ENCODE peak calls at places on chromosomes 1 and 21, in six cellular contexts. Z is iPS-NIHi11, R is MV-4-11, O is hypothalamus, A is ACHN, Q is M059J. Y is an unnamed sample.

GRCh38 chr1:29196863-29197589 is 15.3 kb upstream of the SRSF4 start:
- DNase-seq in Z (no peak), R (no peak), O (no peak), A (no peak), Q (peak), Y (no peak)

GRCh38 chr1:211035821-211036380 is 98.0 kb downstream of the KCNH1 start:
- DNase-seq in Z (no peak), R (no peak), O (no peak), A (no peak), Q (no peak), Y (no peak)

GRCh38 chr1:81974222-81974841 is 173.6 kb downstream of the ADGRL2 start:
- DNase-seq in Z (no peak), R (no peak), O (no peak), A (peak), Q (no peak), Y (no peak)

GRCh38 chr1:63199666-63200065 is 122.7 kb upstream of the FOXD3 start:
- DNase-seq in Z (no peak), R (no peak), O (no peak), A (no peak), Q (no peak), Y (no peak)

GRCh38 chr1:91026320-91026719 is 4.5 kb upstream of the ZNF644 start:
- DNase-seq in Z (no peak), R (no peak), O (no peak), A (no peak), Q (no peak), Y (no peak)

GRCh38 chr21:42542196-42542595 is 28.5 kb downstream of the SLC37A1 start:
- DNase-seq in Z (no peak), R (no peak), O (no peak), A (no peak), Q (no peak), Y (no peak)

GRCh38 chr1:74771913-74772515 is 39.1 kb downstream of the TYW3 start:
- DNase-seq in Z (peak), R (peak), O (no peak), A (peak), Q (peak), Y (no peak)

GRCh38 chr1:46288485-46289133 is 14.8 kb downstream of the LRRC41 start:
- DNase-seq in Z (no peak), R (peak), O (no peak), A (peak), Q (peak), Y (no peak)

GRCh38 chr1:24437631-24438396 is 22.2 kb downstream of the NIPAL3 start:
- DNase-seq in Z (no peak), R (no peak), O (no peak), A (no peak), Q (no peak), Y (no peak)

GRCh38 chr1:161910516-161911077 is 113.1 kb downstream of the OLFML2B start:
- DNase-seq in Z (no peak), R (no peak), O (no peak), A (no peak), Q (peak), Y (no peak)

GRCh38 chr21:28152729-28153128 is 839.9 kb downstream of the LTN1 start:
- DNase-seq in Z (no peak), R (no peak), O (no peak), A (no peak), Q (no peak), Y (no peak)

GRCh38 chr1:51671527-51672325 is 54.8 kb downstream of the OSBPL9 start:
- DNase-seq in Z (no peak), R (no peak), O (no peak), A (no peak), Q (peak), Y (no peak)

GRCh38 chr1:203196371-203196770 is 9.9 kb upstream of the CHI3L1 start:
- DNase-seq in Z (no peak), R (no peak), O (no peak), A (no peak), Q (peak), Y (no peak)

GRCh38 chr21:36229181-36229580 is 72.6 kb downstream of the DOP1B start:
- DNase-seq in Z (no peak), R (no peak), O (no peak), A (no peak), Q (no peak), Y (no peak)

GRCh38 chr1:213914351-213914750 is 73.4 kb upstream of the PROX1 start:
- DNase-seq in Z (peak), R (no peak), O (no peak), A (no peak), Q (no peak), Y (no peak)

GRCh38 chr21:28675265-28676041 is 317.2 kb downstream of the LTN1 start:
- DNase-seq in Z (no peak), R (no peak), O (no peak), A (no peak), Q (peak), Y (no peak)

GRCh38 chr1:229094476-229095311 is 176.2 kb upstream of the RAB4A start:
- DNase-seq in Z (no peak), R (no peak), O (no peak), A (no peak), Q (peak), Y (no peak)

GRCh38 chr1:87435484-87435883 is 106.8 kb downstream of the LMO4 start:
- DNase-seq in Z (no peak), R (peak), O (no peak), A (no peak), Q (peak), Y (no peak)

GRCh38 chr1:156246762-156247459 is 945 bp downstream of the PAQR6 start:
- DNase-seq in Z (no peak), R (no peak), O (no peak), A (no peak), Q (no peak), Y (no peak)

GRCh38 chr1:64392109-64392508 is 77.8 kb upstream of the CACHD1 start:
- DNase-seq in Z (peak), R (no peak), O (no peak), A (no peak), Q (no peak), Y (no peak)

GRCh38 chr1:21225065-21225464 is 48.4 kb upstream of the EIF4G3 start:
- DNase-seq in Z (no peak), R (no peak), O (no peak), A (no peak), Q (no peak), Y (no peak)

GRCh38 chr1:229408458-229409037 is 25.3 kb downstream of the ACTA1 start:
- DNase-seq in Z (no peak), R (no peak), O (no peak), A (no peak), Q (no peak), Y (no peak)

GRCh38 chr1:185853739-185854138 is 119.5 kb downstream of the HMCN1 start:
- DNase-seq in Z (no peak), R (no peak), O (no peak), A (no peak), Q (peak), Y (no peak)

GRCh38 chr1:167776151-167776550 is 54.4 kb downstream of the MPZL1 start:
- DNase-seq in Z (no peak), R (no peak), O (no peak), A (no peak), Q (peak), Y (no peak)

GRCh38 chr1:69947837-69948236 is 257.5 kb downstream of the LRRC40 start:
- DNase-seq in Z (no peak), R (no peak), O (no peak), A (peak), Q (peak), Y (no peak)

GRCh38 chr1:27600500-27601175 is 3.3 kb downstream of the AHDC1 start:
- DNase-seq in Z (peak), R (no peak), O (no peak), A (peak), Q (no peak), Y (no peak)

GRCh38 chr21:31041295-31042079 is 3.2 kb upstream of the KRTAP19-8 start:
- DNase-seq in Z (no peak), R (no peak), O (no peak), A (no peak), Q (no peak), Y (no peak)

GRCh38 chr1:229582011-229582694 is 23.6 kb upstream of the ABCB10 start:
- DNase-seq in Z (no peak), R (peak), O (no peak), A (no peak), Q (no peak), Y (no peak)

GRCh38 chr1:17369466-17369865 is 2.5 kb upstream of the PADI6 start:
- DNase-seq in Z (no peak), R (no peak), O (no peak), A (peak), Q (peak), Y (no peak)

GRCh38 chr1:202143768-202144509 is 598 bp downstream of the ARL8A start:
- DNase-seq in Z (peak), R (no peak), O (no peak), A (peak), Q (peak), Y (no peak)

GRCh38 chr1:228846952-228847351 is 111.7 kb downstream of the RHOU start:
- DNase-seq in Z (no peak), R (no peak), O (no peak), A (no peak), Q (no peak), Y (no peak)

GRCh38 chr1:12448746-12449177 is 169.2 kb downstream of the DHRS3 start:
- DNase-seq in Z (no peak), R (no peak), O (no peak), A (no peak), Q (peak), Y (no peak)

GRCh38 chr1:75625795-75626194 is 14.9 kb upstream of the SLC44A5 start:
- DNase-seq in Z (no peak), R (peak), O (no peak), A (no peak), Q (no peak), Y (no peak)

GRCh38 chr21:36141513-36141925 is 6.6 kb downstream of the CBR3 start:
- DNase-seq in Z (peak), R (peak), O (peak), A (peak), Q (peak), Y (peak)

GRCh38 chr1:173900992-173901391 is 16.1 kb downstream of the SERPINC1 start:
- DNase-seq in Z (no peak), R (no peak), O (no peak), A (no peak), Q (no peak), Y (no peak)

Y was measured in naive thymus-derived CD4-positive, alpha-beta T cell.